ENCODE peak calls at places on chromosomes 3 and 15, in four cellular contexts. W, N, I and T are unnamed samples.

GRCh38 chr3:149393355-149394165 is 16.1 kb upstream of the TM4SF1 start:
- DNase-seq in W (peak; percentile 73), N (peak; percentile 80), I (peak; percentile 82), T (no peak)

GRCh38 chr15:68333775-68334470 is 56.4 kb downstream of the FEM1B start:
- DNase-seq in W (no peak), N (no peak), I (no peak), T (no peak)

GRCh38 chr15:79008666-79009065 is 63.8 kb upstream of the CTSH start:
- DNase-seq in W (no peak), N (no peak), I (no peak), T (no peak)

GRCh38 chr3:118628704-118629341 is 405.8 kb downstream of the IGSF11 start:
- DNase-seq in W (peak; percentile 82), N (peak; percentile 26), I (no peak), T (no peak)

GRCh38 chr3:197541756-197542539 is 13.8 kb downstream of the BDH1 start:
- DNase-seq in W (peak; percentile 83), N (no peak), I (peak; percentile 67), T (no peak)

GRCh38 chr3:123658118-123658859 is 73.4 kb upstream of the HACD2 start:
- DNase-seq in W (no peak), N (no peak), I (peak; percentile 80), T (no peak)

GRCh38 chr15:70701891-70702568 is 61.3 kb downstream of the UACA start:
- DNase-seq in W (no peak), N (no peak), I (no peak), T (no peak)

GRCh38 chr3:52128118-52128683 is 26.0 kb downstream of the POC1A start:
- DNase-seq in W (no peak), N (no peak), I (peak; percentile 76), T (no peak)

GRCh38 chr3:2879023-2879422 is 231.2 kb downstream of the IL5RA start:
- DNase-seq in W (no peak), N (no peak), I (no peak), T (no peak)

GRCh38 chr15:38477637-38478036 is 23.7 kb downstream of the FAM98B start:
- DNase-seq in W (no peak), N (no peak), I (no peak), T (no peak)

GRCh38 chr3:185728630-185729334 is 96.1 kb downstream of the IGF2BP2 start:
- DNase-seq in W (no peak), N (no peak), I (no peak), T (no peak)

GRCh38 chr15:73571346-73571745 is 61.8 kb downstream of the NPTN start:
- DNase-seq in W (no peak), N (no peak), I (no peak), T (no peak)

GRCh38 chr3:106628407-106628806 is 748.8 kb upstream of the CCDC54 start:
- DNase-seq in W (no peak), N (no peak), I (peak; percentile 64), T (no peak)

GRCh38 chr3:182913889-182914288 is 66.4 kb downstream of the DCUN1D1 start:
- DNase-seq in W (no peak), N (no peak), I (no peak), T (no peak)

GRCh38 chr15:27587810-27588209 is 511.3 kb downstream of the OCA2 start:
- DNase-seq in W (peak; percentile 90), N (no peak), I (no peak), T (no peak)

GRCh38 chr3:128416578-128417150 is 50.0 kb downstream of the DNAJB8 start:
- DNase-seq in W (no peak), N (no peak), I (peak; percentile 64), T (no peak)

GRCh38 chr3:129195731-129196256 is 12.1 kb upstream of the CNBP start:
- DNase-seq in W (no peak), N (no peak), I (peak; percentile 93), T (no peak)

GRCh38 chr3:46368569-46368968 is 2.2 kb upstream of the CCR5 start:
- DNase-seq in W (peak; percentile 59), N (peak; percentile 87), I (no peak), T (no peak)

GRCh38 chr3:120153294-120153693 is 59.0 kb upstream of the GSK3B start:
- DNase-seq in W (no peak), N (no peak), I (peak; percentile 89), T (no peak)

GRCh38 chr3:14651440-14652251 is at the start of gene CCDC174:
- DNase-seq in W (peak; percentile 89), N (peak; percentile 94), I (peak; percentile 97), T (no peak)

GRCh38 chr3:11465744-11466611 is 177.7 kb downstream of the VGLL4 start:
- DNase-seq in W (no peak), N (no peak), I (peak; percentile 59), T (no peak)

GRCh38 chr15:60858511-60859085 is 370.5 kb downstream of the RORA start:
- DNase-seq in W (no peak), N (no peak), I (no peak), T (no peak)

GRCh38 chr3:95705786-95706418 is 1108.5 kb upstream of the EPHA6 start:
- DNase-seq in W (no peak), N (no peak), I (no peak), T (no peak)

GRCh38 chr3:116181159-116181558 is 264.1 kb downstream of the LSAMP start:
- DNase-seq in W (no peak), N (no peak), I (no peak), T (no peak)

GRCh38 chr15:65981837-65982696 is 112.8 kb downstream of the RAB11A start:
- DNase-seq in W (peak; percentile 88), N (peak; percentile 83), I (no peak), T (no peak)

GRCh38 chr15:40253179-40253790 is 14.4 kb downstream of the PAK6 start:
- DNase-seq in W (no peak), N (peak; percentile 69), I (no peak), T (peak; percentile 91)

GRCh38 chr15:99425666-99426301 is 140.0 kb upstream of the MEF2A start:
- DNase-seq in W (no peak), N (peak; percentile 58), I (no peak), T (no peak)
- TF ChIP-seq CTCF in W (no peak), N (no peak), I (no peak), T (peak; percentile 70)

GRCh38 chr3:127137757-127138536 is 55.0 kb upstream of the PRR23E start:
- DNase-seq in W (no peak), N (no peak), I (no peak), T (no peak)
- TF ChIP-seq CTCF in W (no peak), N (no peak), I (no peak), T (no peak)

DNA sequence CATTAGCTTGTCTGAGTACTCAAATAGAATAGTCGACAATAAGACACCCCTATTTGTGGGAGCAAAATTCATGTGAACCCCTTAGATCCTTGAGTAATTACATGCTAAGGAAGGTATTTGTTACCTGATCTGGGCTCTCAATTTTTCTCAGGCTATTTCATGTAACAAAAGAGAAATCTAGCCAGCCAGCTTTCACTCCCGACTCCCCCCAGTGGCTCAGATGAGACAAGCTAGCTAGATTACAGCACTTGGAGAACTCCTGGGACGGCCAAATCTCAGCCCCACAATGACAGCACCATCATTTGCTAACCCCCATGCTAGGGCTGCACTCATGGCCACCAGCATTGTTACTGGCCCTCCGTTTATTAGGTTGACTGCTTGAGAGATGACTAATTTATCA is 41.3 kb downstream of the GLDN start:
- DNase-seq in W (peak; percentile 59), N (no peak), I (peak; percentile 41), T (no peak)
- TF ChIP-seq CTCF in W (no peak), N (peak; percentile 35), I (peak; percentile 78), T (peak; percentile 78)

DNA sequence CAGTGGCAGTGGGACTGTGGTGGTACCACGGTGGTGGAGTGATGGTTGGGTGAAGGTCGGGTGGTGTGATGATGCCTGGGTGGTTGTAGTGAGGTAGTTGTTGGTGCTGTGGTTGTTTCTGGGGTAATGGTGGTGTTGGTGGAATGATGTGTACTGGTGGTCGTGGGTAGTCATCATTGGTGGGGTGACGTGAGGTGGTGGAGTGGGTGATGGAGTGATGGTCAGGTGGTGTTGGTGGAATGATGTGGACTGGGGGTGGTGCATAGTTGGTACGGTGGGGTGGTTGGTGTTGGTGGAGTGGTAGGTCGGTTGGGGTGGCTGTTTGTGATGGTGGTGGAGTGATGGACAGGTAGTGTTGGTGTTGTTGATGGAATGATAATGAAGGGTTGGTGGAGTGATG is 87.1 kb downstream of the PDCD6IP start:
- DNase-seq in W (no peak), N (no peak), I (no peak), T (no peak)
- TF ChIP-seq CTCF in W (no peak), N (no peak), I (no peak), T (no peak)

DNA sequence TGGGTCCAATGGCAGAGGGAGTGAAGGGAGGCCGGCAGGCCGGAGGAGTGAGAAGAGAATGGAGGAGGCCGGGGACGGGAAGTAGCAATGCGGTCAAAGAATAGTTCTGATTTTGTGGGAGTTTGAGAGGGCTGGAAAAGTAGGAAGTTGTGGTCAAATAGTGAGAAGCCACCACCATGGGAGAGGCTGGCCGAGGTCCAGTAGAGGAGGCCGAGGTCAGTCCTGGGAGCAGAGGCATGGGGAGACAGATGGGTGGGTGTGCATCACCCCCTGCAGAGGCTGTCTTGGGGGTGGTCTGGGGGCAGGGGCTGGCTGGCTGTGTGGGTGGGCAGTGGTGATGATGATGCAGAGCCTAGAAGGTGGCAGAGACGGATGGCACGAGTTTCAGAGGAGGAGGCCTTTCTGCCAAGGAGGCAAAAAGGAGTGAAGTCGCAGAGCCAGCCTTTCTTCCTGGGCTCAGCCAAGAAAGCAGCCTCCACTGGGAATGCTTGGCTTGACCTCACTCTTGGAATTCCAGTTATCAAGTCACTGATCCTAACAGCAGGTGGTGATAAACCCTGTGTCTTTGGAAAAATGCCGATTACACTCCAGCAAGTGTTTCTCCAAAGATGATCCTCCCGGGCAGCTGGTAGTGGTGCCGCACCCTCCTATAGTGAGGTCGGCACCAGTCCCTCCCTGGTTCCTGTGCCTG is 57.3 kb downstream of the ARNT2 start:
- DNase-seq in W (no peak), N (no peak), I (no peak), T (no peak)
- TF ChIP-seq CTCF in W (no peak), N (no peak), I (no peak), T (peak; percentile 26)